ENCODE peak calls at places on chromosome 9, in seven cellular contexts. M is neuronal stem cell, V is IMR-90, N is mesendoderm, U is trophoblast cell, B is H1, A is H9. G is an unnamed sample.

GRCh38 chr9:75176037-75176436 is 87.7 kb downstream of the OSTF1 start:
- DNase-seq in M (no peak), V (no peak), N (no peak), U (no peak), B (no peak), A (no peak), G (no peak)

GRCh38 chr9:70668751-70669150 is 254.3 kb upstream of the KLF9 start:
- DNase-seq in M (no peak), V (no peak), N (no peak), U (no peak), B (no peak), A (no peak), G (no peak)

GRCh38 chr9:21535396-21535795 is 53.3 kb upstream of the IFNE start:
- DNase-seq in M (no peak), V (no peak), N (no peak), U (no peak), B (no peak), A (no peak), G (no peak)

GRCh38 chr9:127746959-127747569 is 12.0 kb upstream of the TOR2A start:
- DNase-seq in M (no peak), V (no peak), N (peak; percentile 44), U (no peak), B (no peak), A (no peak), G (no peak)

GRCh38 chr9:72946821-72947220 is 6.0 kb downstream of the ALDH1A1 start:
- DNase-seq in M (no peak), V (no peak), N (no peak), U (no peak), B (no peak), A (no peak), G (no peak)

GRCh38 chr9:98306384-98307145 is 51.1 kb upstream of the TBC1D2 start:
- DNase-seq in M (no peak), V (no peak), N (no peak), U (peak; percentile 77), B (no peak), A (no peak), G (no peak)

GRCh38 chr9:22208846-22209585 is 199.9 kb upstream of the CDKN2B start:
- DNase-seq in M (no peak), V (no peak), N (no peak), U (no peak), B (no peak), A (no peak), G (no peak)

GRCh38 chr9:95003694-95004451 is 277.4 kb downstream of the AOPEP start:
- DNase-seq in M (no peak), V (peak; percentile 53), N (peak; percentile 64), U (peak; percentile 33), B (no peak), A (peak; percentile 63), G (peak; percentile 60)

GRCh38 chr9:90393355-90394152 is 249.1 kb downstream of the DIRAS2 start:
- DNase-seq in M (no peak), V (no peak), N (peak; percentile 8), U (no peak), B (no peak), A (no peak), G (no peak)

GRCh38 chr9:133184971-133185370 is 21.3 kb upstream of the GBGT1 start:
- DNase-seq in M (no peak), V (peak; percentile 62), N (peak; percentile 74), U (peak; percentile 79), B (no peak), A (no peak), G (peak; percentile 82)

GRCh38 chr9:110691002-110691549 is 22.5 kb downstream of the MUSK start:
- DNase-seq in M (no peak), V (peak; percentile 35), N (peak; percentile 41), U (peak; percentile 84), B (no peak), A (no peak), G (peak; percentile 33)

GRCh38 chr9:10274156-10274555 is 338.6 kb downstream of the PTPRD start:
- DNase-seq in M (no peak), V (no peak), N (no peak), U (no peak), B (no peak), A (no peak), G (peak; percentile 47)

GRCh38 chr9:116101516-116101915 is 52.1 kb upstream of the PAPPA start:
- DNase-seq in M (no peak), V (peak; percentile 84), N (no peak), U (peak; percentile 64), B (no peak), A (no peak), G (peak; percentile 75)

GRCh38 chr9:135335691-135336181 is 143.8 kb upstream of the PPP1R26 start:
- DNase-seq in M (no peak), V (no peak), N (no peak), U (no peak), B (no peak), A (peak; percentile 19), G (no peak)

GRCh38 chr9:137705443-137705863 is 86.6 kb downstream of the EHMT1 start:
- DNase-seq in M (no peak), V (no peak), N (no peak), U (no peak), B (no peak), A (no peak), G (no peak)

GRCh38 chr9:135815433-135816178 is 91.7 kb downstream of the CAMSAP1 start:
- DNase-seq in M (no peak), V (no peak), N (no peak), U (no peak), B (no peak), A (no peak), G (no peak)

GRCh38 chr9:89592963-89593775 is 11.6 kb upstream of the GADD45G start:
- DNase-seq in M (peak; percentile 44), V (peak; percentile 57), N (peak; percentile 97), U (peak; percentile 83), B (peak; percentile 73), A (peak; percentile 90), G (peak; percentile 92)

GRCh38 chr9:78919701-78920100 is 622.8 kb downstream of the PSAT1 start:
- DNase-seq in M (no peak), V (peak; percentile 20), N (no peak), U (peak; percentile 60), B (no peak), A (no peak), G (no peak)

GRCh38 chr9:16236326-16236725 is 634.1 kb downstream of the BNC2 start:
- DNase-seq in M (no peak), V (peak; percentile 97), N (no peak), U (no peak), B (no peak), A (no peak), G (no peak)

GRCh38 chr9:126723807-126724172 is 81.0 kb upstream of the ZBTB43 start:
- DNase-seq in M (no peak), V (no peak), N (peak; percentile 90), U (no peak), B (peak; percentile 60), A (peak; percentile 49), G (peak; percentile 29)

GRCh38 chr9:137974746-137975526 is 97.4 kb downstream of the CACNA1B start:
- DNase-seq in M (no peak), V (no peak), N (no peak), U (no peak), B (no peak), A (no peak), G (no peak)

GRCh38 chr9:83219924-83220438 is 157.0 kb upstream of the RASEF start:
- DNase-seq in M (no peak), V (no peak), N (no peak), U (no peak), B (no peak), A (no peak), G (no peak)

GRCh38 chr9:83218411-83219090 is 155.6 kb upstream of the RASEF start:
- DNase-seq in M (no peak), V (no peak), N (no peak), U (peak; percentile 29), B (no peak), A (no peak), G (no peak)

GRCh38 chr9:83220737-83221136 is 157.8 kb upstream of the RASEF start:
- DNase-seq in M (no peak), V (peak; percentile 29), N (no peak), U (peak; percentile 44), B (no peak), A (no peak), G (peak; percentile 57)

GRCh38 chr9:83219154-83219923 is 156.4 kb upstream of the RASEF start:
- DNase-seq in M (peak; percentile 74), V (peak; percentile 46), N (peak; percentile 93), U (peak; percentile 80), B (peak; percentile 93), A (peak; percentile 89), G (peak; percentile 87)
- H2AK5ac ChIP-seq in M (no peak overlapping the region), V (no peak overlapping the region), N (no peak overlapping the region), U (no peak overlapping the region), B (no peak overlapping the region), A (no peak overlapping the region), G (no peak overlapping the region)

GRCh38 chr9:122975196-122975595 is 34.4 kb downstream of the RABGAP1 start:
- DNase-seq in M (no peak), V (no peak), N (no peak), U (no peak), B (no peak), A (no peak), G (no peak)
- H3K4me2 ChIP-seq in M (no peak overlapping the region), V (no peak overlapping the region), N (no peak overlapping the region), U (no peak overlapping the region), B (no peak overlapping the region), A (no peak overlapping the region), G (no peak overlapping the region)

GRCh38 chr9:96253059-96253696 is 48.8 kb downstream of the HSD17B3 start:
- DNase-seq in M (no peak), V (no peak), N (peak; percentile 36), U (no peak), B (no peak), A (no peak), G (no peak)

GRCh38 chr9:96255698-96256097 is 46.3 kb downstream of the HSD17B3 start:
- DNase-seq in M (no peak), V (no peak), N (no peak), U (no peak), B (no peak), A (no peak), G (no peak)

GRCh38 chr9:96256800-96257199 is 45.2 kb downstream of the HSD17B3 start:
- DNase-seq in M (no peak), V (peak; percentile 11), N (peak; percentile 96), U (peak; percentile 1), B (no peak), A (peak; percentile 88), G (peak; percentile 66)

GRCh38 chr9:96258967-96259366 is 43.0 kb downstream of the HSD17B3 start:
- DNase-seq in M (no peak), V (no peak), N (peak; percentile 23), U (no peak), B (no peak), A (peak; percentile 85), G (no peak)
- H2AK5ac ChIP-seq in M (no peak overlapping the region), V (no peak overlapping the region), N (no peak overlapping the region), U (no peak overlapping the region), B (no peak overlapping the region), A (no peak overlapping the region), G (no peak overlapping the region)

DNA sequence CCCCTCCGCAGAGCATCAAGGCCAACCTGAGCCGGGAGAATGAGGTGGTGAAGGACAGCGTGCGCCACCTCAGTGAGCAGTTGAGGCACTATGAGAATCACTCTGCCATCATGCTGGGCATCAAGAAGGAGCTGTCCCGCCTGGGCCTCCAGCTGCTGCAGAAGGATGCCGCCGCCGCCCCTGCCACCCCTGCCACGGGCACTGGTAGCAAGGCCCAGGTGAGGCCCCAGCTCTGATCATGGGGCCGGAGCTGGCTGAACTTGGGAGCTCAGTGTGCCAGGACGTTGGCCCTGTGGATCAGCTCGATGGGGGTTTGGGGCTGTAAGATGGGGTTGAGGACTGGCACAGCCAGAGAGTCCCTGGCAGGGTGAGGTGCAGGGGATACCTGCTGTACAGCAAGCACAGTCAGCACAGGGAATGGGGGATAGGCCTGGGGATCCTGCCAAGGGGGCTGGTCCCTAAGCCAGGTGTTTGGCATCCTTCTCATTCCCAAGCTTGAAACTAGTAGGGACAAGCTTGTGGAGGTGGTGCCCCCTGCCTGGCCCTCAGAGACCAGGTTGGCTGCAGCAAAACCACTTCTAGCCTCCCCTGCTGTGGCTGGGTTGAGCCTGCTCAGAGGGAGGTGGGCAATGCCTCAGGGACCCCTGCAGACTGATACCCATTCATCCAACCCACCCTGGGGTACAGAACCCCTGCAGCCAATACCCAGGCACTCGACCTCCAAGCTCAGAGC is 22.5 kb downstream of the OLFML2A start:
- DNase-seq in M (no peak), V (no peak), N (no peak), U (no peak), B (no peak), A (no peak), G (no peak)
- H3K4me2 ChIP-seq in M (no peak overlapping the region), V (no peak overlapping the region), N (no peak overlapping the region), U (no peak overlapping the region), B (no peak overlapping the region), A (no peak overlapping the region), G (no peak overlapping the region)